ENCODE peak calls at places on chromosomes 3 and 15, in eight cellular contexts. G is CD8-positive, alpha-beta T cell; Y is heart right ventricle; S is bronchial epithelial cell; O is gastrocnemius medialis; K is pancreas; J is fibroblast of pulmonary artery; A is kidney. F is an unnamed sample.

GRCh38 chr15:47870956-47871625 is 153.8 kb downstream of the SEMA6D start:
- DNase-seq in G (no peak), Y (no peak), S (peak; percentile 56), O (no peak), K (no peak), J (peak; percentile 46), A (no peak), F (no peak)

GRCh38 chr3:142693294-142693853 is 30.5 kb upstream of the TRPC1 start:
- DNase-seq in G (no peak), Y (no peak), S (no peak), O (no peak), K (no peak), J (no peak), A (no peak), F (no peak)

GRCh38 chr3:110815008-110815583 is 256.5 kb upstream of the NECTIN3 start:
- DNase-seq in G (no peak), Y (no peak), S (peak; percentile 88), O (no peak), K (no peak), J (peak; percentile 89), A (no peak), F (no peak)

GRCh38 chr3:56251343-56251945 is 216.8 kb downstream of the ERC2 start:
- DNase-seq in G (no peak), Y (no peak), S (peak; percentile 52), O (no peak), K (peak; percentile 24), J (peak; percentile 84), A (no peak), F (no peak)

GRCh38 chr15:82197734-82198594 is 64.6 kb downstream of the EFL1 start:
- DNase-seq in G (peak; percentile 1), Y (peak; percentile 31), S (peak; percentile 53), O (peak; percentile 60), K (peak; percentile 51), J (peak; percentile 83), A (no peak), F (peak; percentile 51)

GRCh38 chr3:181752202-181752671 is 40.5 kb downstream of the SOX2 start:
- DNase-seq in G (no peak), Y (no peak), S (no peak), O (no peak), K (no peak), J (no peak), A (no peak), F (no peak)

GRCh38 chr15:70188286-70188685 is 90.6 kb upstream of the TLE3 start:
- DNase-seq in G (no peak), Y (no peak), S (no peak), O (no peak), K (no peak), J (no peak), A (no peak), F (no peak)

GRCh38 chr15:40754574-40754882 is 526 bp downstream of the RMDN3 start:
- DNase-seq in G (no peak), Y (no peak), S (peak; percentile 29), O (no peak), K (no peak), J (no peak), A (peak; percentile 77), F (no peak)

GRCh38 chr3:2465842-2466241 is 367.2 kb downstream of the CNTN4 start:
- DNase-seq in G (no peak), Y (no peak), S (no peak), O (no peak), K (no peak), J (no peak), A (no peak), F (no peak)

GRCh38 chr3:109478614-109479013 is 141.3 kb upstream of the DPPA4 start:
- DNase-seq in G (no peak), Y (no peak), S (no peak), O (no peak), K (no peak), J (no peak), A (no peak), F (no peak)

GRCh38 chr3:4717363-4717740 is 224.2 kb downstream of the ITPR1 start:
- DNase-seq in G (no peak), Y (no peak), S (no peak), O (no peak), K (no peak), J (no peak), A (no peak), F (no peak)

GRCh38 chr3:81666502-81667121 is 94.8 kb downstream of the GBE1 start:
- DNase-seq in G (no peak), Y (no peak), S (peak; percentile 30), O (no peak), K (no peak), J (peak; percentile 67), A (no peak), F (no peak)

GRCh38 chr15:55237219-55238130 is 40.7 kb upstream of the RSL24D1 start:
- DNase-seq in G (no peak), Y (no peak), S (no peak), O (no peak), K (no peak), J (peak; percentile 37), A (no peak), F (no peak)

GRCh38 chr3:42778644-42779043 is 5.6 kb upstream of the CCDC13 start:
- DNase-seq in G (no peak), Y (no peak), S (no peak), O (peak; percentile 22), K (no peak), J (peak; percentile 44), A (no peak), F (no peak)

GRCh38 chr3:183155499-183155898 is 7.0 kb downstream of the LAMP3 start:
- DNase-seq in G (no peak), Y (no peak), S (no peak), O (no peak), K (no peak), J (no peak), A (no peak), F (no peak)

GRCh38 chr3:194574639-194575483 is 58.4 kb downstream of the TMEM44 start:
- DNase-seq in G (no peak), Y (no peak), S (peak; percentile 82), O (no peak), K (no peak), J (peak; percentile 82), A (peak; percentile 12), F (no peak)

GRCh38 chr3:194579091-194579606 is 54.1 kb downstream of the TMEM44 start:
- DNase-seq in G (no peak), Y (peak; percentile 75), S (no peak), O (no peak), K (no peak), J (peak; percentile 98), A (peak; percentile 45), F (peak; percentile 75)

GRCh38 chr3:194575484-194576210 is 57.6 kb downstream of the TMEM44 start:
- DNase-seq in G (no peak), Y (peak; percentile 32), S (peak; percentile 71), O (no peak), K (no peak), J (peak; percentile 99), A (peak; percentile 37), F (no peak)

GRCh38 chr3:194582196-194582905 is 50.9 kb downstream of the TMEM44 start:
- DNase-seq in G (no peak), Y (no peak), S (no peak), O (no peak), K (no peak), J (no peak), A (no peak), F (no peak)

DNA sequence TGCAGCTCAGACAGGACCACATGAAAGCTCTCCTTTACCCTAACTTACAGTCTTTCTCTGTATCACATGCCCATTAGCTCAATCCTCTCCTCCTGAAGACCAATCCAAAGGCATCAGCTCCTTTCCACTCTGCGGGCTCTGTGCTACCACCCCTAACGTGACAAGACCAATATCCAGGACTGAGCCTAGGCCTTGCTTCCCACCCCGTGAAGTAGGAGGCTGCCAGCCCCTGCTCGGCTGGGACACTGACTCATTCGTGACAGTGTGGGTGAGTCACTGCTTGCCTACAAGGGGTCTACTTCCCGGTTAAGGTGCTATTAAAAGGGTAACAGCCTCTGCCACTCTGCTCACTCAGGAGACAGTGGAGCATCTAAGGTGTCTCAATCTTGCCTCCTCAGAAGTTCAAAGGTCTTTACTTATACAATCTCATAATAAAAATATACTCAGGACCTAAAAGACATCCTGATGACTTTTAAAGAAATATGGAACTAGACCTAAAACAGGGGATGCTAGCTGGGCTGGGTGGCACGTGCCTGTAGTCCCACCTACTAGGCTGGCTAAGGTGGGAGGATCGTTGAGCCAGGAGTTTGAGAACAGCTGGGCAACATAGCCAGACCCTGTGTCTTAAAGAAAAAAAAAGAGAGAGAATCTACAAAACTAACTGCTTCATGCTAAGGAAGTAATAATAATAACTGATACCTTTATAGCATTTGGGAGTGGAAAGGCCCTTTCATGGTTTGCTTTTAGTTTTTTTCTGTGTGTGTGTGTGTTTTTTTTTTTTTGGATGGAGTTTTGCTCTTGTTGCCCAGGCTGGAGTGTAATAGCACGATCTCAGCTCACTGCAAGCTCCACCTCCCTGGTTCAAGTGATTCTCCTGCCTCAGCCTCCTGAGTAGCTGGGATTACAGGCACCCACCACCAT is 55.0 kb downstream of the TMEM44 start:
- DNase-seq in G (no peak), Y (peak; percentile 32), S (peak; percentile 92), O (no peak), K (no peak), J (peak; percentile 93), A (peak; percentile 84), F (no peak)
- H3K4me3 ChIP-seq in G (no peak overlapping the region), Y (no peak overlapping the region), S (no peak overlapping the region), O (no peak overlapping the region), K (no peak overlapping the region), J (no peak overlapping the region), A (no peak overlapping the region), F (no peak overlapping the region)

GRCh38 chr3:185928532-185928931 is 9.3 kb downstream of the TRA2B start:
- DNase-seq in G (no peak), Y (no peak), S (no peak), O (no peak), K (no peak), J (no peak), A (no peak), F (no peak)
- H3K4me3 ChIP-seq in G (peak overlapping the region; percentile 3), Y (no peak overlapping the region), S (no peak overlapping the region), O (peak overlapping the region; percentile 98), K (no peak overlapping the region), J (peak overlapping the region; percentile 7), A (peak overlapping the region; percentile 2), F (peak overlapping the region; percentile 98)

DNA sequence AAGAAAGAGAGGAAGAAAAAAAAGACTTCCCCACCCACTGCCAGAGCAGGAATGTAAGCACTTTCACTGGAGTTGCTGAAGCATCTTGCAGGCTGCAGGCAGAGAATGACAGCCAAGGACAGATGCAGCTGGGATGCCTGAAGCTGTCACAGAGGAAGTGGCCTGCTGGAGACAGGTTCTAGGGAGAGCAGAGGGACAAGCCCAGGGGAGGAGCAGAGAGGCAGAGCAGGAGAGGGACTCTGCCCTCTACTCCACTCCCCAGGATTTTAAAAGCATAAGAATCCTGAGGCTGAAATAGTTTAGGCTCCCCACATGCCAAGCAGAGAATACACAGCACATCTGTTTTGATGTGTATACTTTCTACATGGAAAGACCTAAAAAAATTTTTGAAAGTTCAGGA is 326.2 kb downstream of the TUSC7 start:
- DNase-seq in G (no peak), Y (peak; percentile 13), S (no peak), O (no peak), K (no peak), J (no peak), A (peak; percentile 48), F (peak; percentile 16)
- H3K4me3 ChIP-seq in G (no peak overlapping the region), Y (no peak overlapping the region), S (no peak overlapping the region), O (no peak overlapping the region), K (no peak overlapping the region), J (no peak overlapping the region), A (no peak overlapping the region), F (no peak overlapping the region)

DNA sequence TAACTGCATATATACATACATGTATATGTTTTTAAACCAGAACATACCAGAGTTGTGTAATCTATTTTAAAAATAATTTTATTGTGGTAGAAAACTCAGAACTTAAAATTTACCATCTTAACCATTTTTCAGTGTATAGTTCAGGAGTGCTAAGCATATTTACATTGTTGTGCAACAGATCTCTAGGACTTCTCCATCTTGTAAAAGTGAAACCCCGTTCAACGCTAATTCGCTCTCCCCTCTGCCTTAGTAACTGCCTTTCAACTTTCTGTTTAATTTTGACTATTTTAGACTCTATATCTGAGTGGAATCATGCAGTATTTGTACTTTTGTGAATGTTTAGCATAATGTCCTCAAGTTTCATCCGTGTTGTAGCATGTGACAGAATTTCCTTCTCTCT is 51.8 kb upstream of the SSR3 start:
- DNase-seq in G (no peak), Y (no peak), S (no peak), O (no peak), K (no peak), J (no peak), A (no peak), F (no peak)
- H3K4me3 ChIP-seq in G (no peak overlapping the region), Y (no peak overlapping the region), S (no peak overlapping the region), O (peak overlapping the region; percentile 70), K (peak overlapping the region; percentile 44), J (no peak overlapping the region), A (no peak overlapping the region), F (peak overlapping the region; percentile 65)